ENCODE peak calls at places on chromosomes 13 and 19, in eight cellular contexts. G, K, S, L, J, E, C and I are unnamed samples.

GRCh38 chr13:29279859-29280258 is 315.6 kb downstream of the SLC7A1 start:
- DNase-seq in S (no peak), E (no peak), C (no peak), J (no peak), L (no peak), G (no peak), K (no peak), I (no peak)

GRCh38 chr13:21606781-21607180 is 2.8 kb upstream of the MICU2 start:
- DNase-seq in L (no peak), S (no peak), C (no peak), J (no peak), E (no peak), K (no peak), G (no peak), I (no peak)

GRCh38 chr19:4374451-4375163 is 25.7 kb downstream of the SH3GL1 start:
- DNase-seq in L (peak; percentile 79), E (no peak), K (peak; percentile 96), G (peak; percentile 74), C (peak; percentile 76), S (peak; percentile 95), J (no peak), I (peak; percentile 87)

GRCh38 chr19:38543807-38544568 is 73.8 kb downstream of the MAP4K1 start:
- DNase-seq in L (peak; percentile 98), J (no peak), G (peak; percentile 93), K (peak; percentile 97), C (peak; percentile 75), S (peak; percentile 80), E (no peak), I (peak; percentile 90)

GRCh38 chr13:43720780-43721397 is 65.9 kb downstream of the ENOX1 start:
- DNase-seq in E (no peak), K (peak; percentile 29), C (no peak), J (no peak), L (peak; percentile 9), S (no peak), G (peak; percentile 36), I (no peak)

GRCh38 chr19:10855879-10856522 is 7.8 kb downstream of the C19orf38 start:
- DNase-seq in J (no peak), K (peak; percentile 28), C (peak; percentile 83), S (no peak), G (no peak), L (no peak), E (no peak), I (no peak)

GRCh38 chr19:56158170-56158757 is 17.2 kb downstream of the ZNF444 start:
- DNase-seq in C (no peak), G (no peak), E (no peak), L (no peak), S (no peak), K (no peak), J (no peak), I (no peak)

GRCh38 chr13:114080739-114081561 is 51.5 kb downstream of the RASA3 start:
- DNase-seq in K (no peak), L (no peak), J (no peak), G (no peak), E (no peak), S (peak; percentile 55), C (peak; percentile 37), I (no peak)

GRCh38 chr13:24539500-24540165 is 27.1 kb upstream of the PARP4 start:
- DNase-seq in C (no peak), L (no peak), J (no peak), S (no peak), G (no peak), E (no peak), K (no peak), I (no peak)

GRCh38 chr13:26325876-26326275 is 71.9 kb downstream of the CDK8 start:
- DNase-seq in J (no peak), E (no peak), S (no peak), K (no peak), L (peak; percentile 14), C (no peak), G (peak; percentile 41), I (peak; percentile 36)

GRCh38 chr13:104422668-104423067 is 1356.5 kb upstream of the SLC10A2 start:
- DNase-seq in J (no peak), G (no peak), E (no peak), K (no peak), L (no peak), C (no peak), S (no peak), I (no peak)

GRCh38 chr19:49932041-49932451 is 2.7 kb upstream of the NUP62 start:
- DNase-seq in S (no peak), K (no peak), J (no peak), C (no peak), L (no peak), E (no peak), G (peak; percentile 76), I (no peak)

GRCh38 chr13:112363867-112364528 is 12.2 kb upstream of the SPACA7 start:
- DNase-seq in K (no peak), G (no peak), L (no peak), E (no peak), S (no peak), J (no peak), C (no peak), I (no peak)

GRCh38 chr13:45102136-45102802 is 18.0 kb upstream of the GTF2F2 start:
- DNase-seq in C (no peak), L (no peak), G (no peak), S (no peak), K (no peak), E (no peak), J (no peak), I (peak; percentile 7)

GRCh38 chr13:67410645-67411044 is 180.5 kb upstream of the PCDH9 start:
- DNase-seq in S (no peak), L (no peak), J (no peak), G (no peak), E (no peak), C (no peak), K (no peak), I (no peak)

GRCh38 chr13:110629735-110630134 is 14.4 kb downstream of the NAXD start:
- DNase-seq in J (no peak), L (peak; percentile 75), C (peak; percentile 26), S (peak; percentile 35), G (no peak), E (no peak), K (no peak), I (peak; percentile 50)

GRCh38 chr19:27889156-27889555 is 1323.8 kb downstream of the UQCRFS1 start:
- DNase-seq in E (no peak), K (no peak), C (no peak), G (no peak), L (no peak), S (no peak), J (no peak), I (no peak)

GRCh38 chr13:77028202-77028601 is 1.2 kb upstream of the FBXL3 start:
- DNase-seq in K (peak; percentile 44), S (peak; percentile 70), E (no peak), G (peak; percentile 9), J (no peak), L (no peak), C (no peak), I (no peak)

GRCh38 chr19:21439372-21439771 is 42.4 kb downstream of the ZNF493 start:
- DNase-seq in C (no peak), S (no peak), E (no peak), L (no peak), K (no peak), G (peak; percentile 50), J (no peak), I (peak; percentile 33)

GRCh38 chr13:27952931-27953670 is 16.0 kb downstream of the CDX2 start:
- DNase-seq in G (no peak), L (no peak), E (no peak), S (no peak), J (no peak), K (no peak), C (peak; percentile 50), I (no peak)

GRCh38 chr13:33004454-33004853 is 11.8 kb upstream of the KL start:
- DNase-seq in C (no peak), K (no peak), E (no peak), G (no peak), S (no peak), J (no peak), L (no peak), I (peak; percentile 3)